ENCODE peak calls at places on chromosomes 16 and 17, in ten cellular contexts. A is upper lobe of right lung, K is cardiac muscle cell, B is K562, W is progenitor cell of endocrine pancreas, R is fibroblast of the aortic adventitia, I is colonic mucosa, P is stomach, L is lung, G is GM13977. X is an unnamed sample.

GRCh38 chr16:11913425-11914079 is 2.2 kb downstream of the GSPT1 start:
- DNase-seq in I (no peak), G (no peak), R (peak; percentile 15), B (no peak), L (no peak), K (peak; percentile 7), A (no peak), P (no peak), W (no peak), X (no peak)

GRCh38 chr16:8872071-8872470 is 3.3 kb upstream of the CARHSP1 start:
- DNase-seq in K (no peak), B (no peak), L (no peak), G (no peak), P (no peak), A (no peak), W (no peak), I (no peak), R (no peak), X (no peak)

GRCh38 chr17:70478883-70479282 is 309.6 kb downstream of the KCNJ2 start:
- DNase-seq in A (no peak), W (no peak), I (no peak), B (no peak), G (no peak), K (peak; percentile 6), P (no peak), R (no peak), L (no peak), X (no peak)

GRCh38 chr16:71387045-71387871 is 28.7 kb downstream of the CALB2 start:
- DNase-seq in A (no peak), P (no peak), B (no peak), G (no peak), R (no peak), L (no peak), K (no peak), W (no peak), I (no peak), X (no peak)

GRCh38 chr17:1060991-1061390 is 64.1 kb downstream of the TIMM22 start:
- DNase-seq in G (no peak), B (no peak), W (no peak), I (peak; percentile 50), K (peak; percentile 93), P (peak; percentile 87), A (peak; percentile 81), R (peak; percentile 85), L (peak; percentile 82), X (no peak)

GRCh38 chr17:38569701-38570512 is 35.8 kb downstream of the SRCIN1 start:
- DNase-seq in W (no peak), I (no peak), A (no peak), G (no peak), P (no peak), B (no peak), R (no peak), L (no peak), K (no peak), X (no peak)

GRCh38 chr16:1947369-1947670 is 4.3 kb upstream of the MSRB1 start:
- DNase-seq in L (no peak), A (no peak), K (no peak), P (no peak), W (no peak), B (no peak), I (no peak), G (no peak), R (no peak), X (no peak)

GRCh38 chr17:47324224-47325020 is 667 bp downstream of the EFCAB13 start:
- DNase-seq in G (peak; percentile 57), B (no peak), P (peak; percentile 63), I (peak; percentile 68), A (peak; percentile 80), K (peak; percentile 46), L (no peak), R (peak; percentile 50), W (no peak), X (peak; percentile 24)

GRCh38 chr16:83847371-83848225 is 39.8 kb downstream of the HSBP1 start:
- DNase-seq in K (no peak), B (no peak), P (no peak), L (no peak), W (no peak), A (no peak), I (no peak), R (no peak), G (peak; percentile 3), X (no peak)

GRCh38 chr16:46858151-46858550 is 26.0 kb upstream of the GPT2 start:
- DNase-seq in W (no peak), K (no peak), P (no peak), A (no peak), R (no peak), L (no peak), I (no peak), G (no peak), B (no peak), X (no peak)

GRCh38 chr16:4682616-4683254 is 10.6 kb upstream of the NUDT16L1 start:
- DNase-seq in K (peak; percentile 23), P (peak; percentile 79), A (peak; percentile 88), L (peak; percentile 74), B (peak; percentile 72), G (no peak), I (no peak), R (no peak), W (peak; percentile 30), X (peak; percentile 77)

GRCh38 chr17:59365383-59365981 is 34.0 kb downstream of the YPEL2 start:
- DNase-seq in A (no peak), G (no peak), L (no peak), K (no peak), B (peak; percentile 76), W (no peak), R (no peak), P (no peak), I (no peak), X (peak; percentile 35)

DNA sequence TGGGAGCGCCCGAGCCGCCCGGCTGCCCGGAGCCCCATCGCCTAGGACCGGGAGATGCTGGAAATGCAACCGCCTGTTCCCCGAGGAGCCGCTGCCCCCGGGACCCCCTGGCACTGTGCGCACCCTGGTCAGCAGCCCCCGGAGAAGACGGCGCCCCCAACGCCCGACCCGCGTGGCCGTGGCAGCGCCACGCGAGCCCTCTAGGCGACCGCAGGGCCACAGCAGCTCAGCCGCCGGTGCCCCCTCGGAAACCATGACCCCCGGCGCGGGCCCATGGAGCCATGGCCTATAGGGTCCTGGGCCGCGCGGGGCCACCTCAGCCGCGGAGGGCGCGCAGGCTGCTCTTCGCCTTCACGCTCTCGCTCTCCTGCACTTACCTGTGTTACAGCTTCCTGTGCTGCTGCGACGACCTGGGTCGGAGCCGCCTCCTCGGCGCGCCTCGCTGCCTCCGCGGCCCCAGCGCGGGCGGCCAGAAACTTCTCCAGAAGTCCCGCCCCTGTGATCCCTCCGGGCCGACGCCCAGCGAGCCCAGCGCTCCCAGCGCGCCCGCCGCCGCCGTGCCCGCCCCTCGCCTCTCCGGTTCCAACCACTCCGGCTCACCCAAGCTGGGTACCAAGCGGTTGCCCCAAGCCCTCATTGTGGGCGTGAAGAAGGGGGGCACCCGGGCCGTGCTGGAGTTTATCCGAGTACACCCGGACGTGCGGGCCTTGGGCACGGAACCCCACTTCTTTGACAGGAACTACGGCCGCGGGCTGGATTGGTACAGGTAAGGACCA is 556 bp downstream of the HS3ST2 start:
- DNase-seq in P (no peak), G (no peak), R (no peak), I (no peak), B (no peak), K (no peak), W (no peak), A (no peak), L (no peak), X (peak; percentile 46)
- TF ChIP-seq CTCF in P (no peak), G (no peak), R (no peak), I (no peak), B (no peak), K (no peak), W (no peak), A (no peak), L (no peak), X (no peak)

GRCh38 chr17:50806141-50806643 is 29.2 kb upstream of the WFIKKN2 start:
- DNase-seq in P (peak; percentile 44), L (no peak), I (peak; percentile 31), G (no peak), W (no peak), R (peak; percentile 85), B (no peak), A (no peak), K (peak; percentile 60), X (no peak)
- TF ChIP-seq CTCF in P (no peak), L (no peak), I (no peak), G (no peak), W (peak; percentile 11), R (peak; percentile 48), B (peak; percentile 51), A (peak; percentile 10), K (peak; percentile 35), X (no peak)

GRCh38 chr17:46010597-46011186 is 11.6 kb downstream of the STH start:
- DNase-seq in P (no peak), B (no peak), K (no peak), A (no peak), L (no peak), G (no peak), W (no peak), I (no peak), R (no peak), X (no peak)
- TF ChIP-seq CTCF in P (no peak), B (peak; percentile 52), K (no peak), A (no peak), L (no peak), G (no peak), W (no peak), I (no peak), R (no peak), X (no peak)

GRCh38 chr16:52976539-52977167 is 76.0 kb downstream of the CHD9NB start:
- DNase-seq in I (no peak), L (no peak), R (peak; percentile 27), B (no peak), G (peak; percentile 42), K (peak; percentile 51), W (no peak), P (no peak), A (no peak), X (no peak)
- TF ChIP-seq CTCF in I (peak; percentile 23), L (no peak), R (peak; percentile 30), B (peak; percentile 52), G (peak; percentile 51), K (peak; percentile 42), W (peak; percentile 21), P (no peak), A (peak; percentile 40), X (peak; percentile 18)

GRCh38 chr16:73176577-73177013 is 128.7 kb upstream of the ZFHX3 start:
- DNase-seq in B (no peak), G (no peak), W (no peak), R (peak; percentile 95), I (no peak), P (no peak), K (peak; percentile 92), A (no peak), L (no peak), X (no peak)
- TF ChIP-seq CTCF in B (peak; percentile 9), G (no peak), W (peak; percentile 39), R (peak; percentile 65), I (peak; percentile 18), P (no peak), K (peak; percentile 55), A (peak; percentile 37), L (no peak), X (no peak)

X was measured in nephron progenitor cell.